ENCODE peak calls at places on chromosomes 2 and 18, in four cellular contexts. One of them, this sample, is unnamed.

GRCh38 chr18:9755110-9755509 is 47.0 kb downstream of the RAB31 start:
- DNase-seq in stimulated activated CD4-positive, alpha-beta T cell treated with anti-CD3 and anti-CD28 coated beads, TNF-alpha, amount 100 ng/mL, for 24 hours: no peak
- DNase-seq in NCI-H1105: no peak
- DNase-seq in A172: no peak
- DNase-seq in this sample: no peak

GRCh38 chr2:61887684-61888303 is 662 bp downstream of the CCT4 start:
- DNase-seq in stimulated activated CD4-positive, alpha-beta T cell treated with anti-CD3 and anti-CD28 coated beads, TNF-alpha, amount 100 ng/mL, for 24 hours: no peak
- DNase-seq in NCI-H1105: no peak
- DNase-seq in A172: peak
- DNase-seq in this sample: no peak

GRCh38 chr2:125397535-125398251 is 1258.3 kb upstream of the GYPC start:
- DNase-seq in stimulated activated CD4-positive, alpha-beta T cell treated with anti-CD3 and anti-CD28 coated beads, TNF-alpha, amount 100 ng/mL, for 24 hours: no peak
- DNase-seq in NCI-H1105: no peak
- DNase-seq in A172: no peak
- DNase-seq in this sample: no peak

GRCh38 chr2:145931836-145932352 is 1412.0 kb upstream of the ZEB2 start:
- DNase-seq in stimulated activated CD4-positive, alpha-beta T cell treated with anti-CD3 and anti-CD28 coated beads, TNF-alpha, amount 100 ng/mL, for 24 hours: no peak
- DNase-seq in NCI-H1105: peak
- DNase-seq in A172: no peak
- DNase-seq in this sample: no peak

GRCh38 chr18:46408334-46408987 is 248.6 kb downstream of the LOXHD1 start:
- DNase-seq in stimulated activated CD4-positive, alpha-beta T cell treated with anti-CD3 and anti-CD28 coated beads, TNF-alpha, amount 100 ng/mL, for 24 hours: no peak
- DNase-seq in NCI-H1105: no peak
- DNase-seq in A172: peak
- DNase-seq in this sample: no peak

GRCh38 chr2:239344857-239345216 is 56.0 kb downstream of the HDAC4 start:
- DNase-seq in stimulated activated CD4-positive, alpha-beta T cell treated with anti-CD3 and anti-CD28 coated beads, TNF-alpha, amount 100 ng/mL, for 24 hours: no peak
- DNase-seq in NCI-H1105: peak
- DNase-seq in A172: no peak
- DNase-seq in this sample: no peak

GRCh38 chr18:36389027-36389426 is 91.5 kb downstream of the FHOD3 start:
- DNase-seq in stimulated activated CD4-positive, alpha-beta T cell treated with anti-CD3 and anti-CD28 coated beads, TNF-alpha, amount 100 ng/mL, for 24 hours: no peak
- DNase-seq in NCI-H1105: no peak
- DNase-seq in A172: no peak
- DNase-seq in this sample: no peak

GRCh38 chr2:199951023-199951422 is 4.3 kb downstream of the TYW5 start:
- DNase-seq in stimulated activated CD4-positive, alpha-beta T cell treated with anti-CD3 and anti-CD28 coated beads, TNF-alpha, amount 100 ng/mL, for 24 hours: no peak
- DNase-seq in NCI-H1105: no peak
- DNase-seq in A172: no peak
- DNase-seq in this sample: no peak

GRCh38 chr2:121075641-121076500 is 209.1 kb downstream of the TFCP2L1 start:
- DNase-seq in stimulated activated CD4-positive, alpha-beta T cell treated with anti-CD3 and anti-CD28 coated beads, TNF-alpha, amount 100 ng/mL, for 24 hours: no peak
- DNase-seq in NCI-H1105: peak
- DNase-seq in A172: peak
- DNase-seq in this sample: peak

GRCh38 chr2:173571887-173572680 is 217.4 kb downstream of the CDCA7 start:
- DNase-seq in stimulated activated CD4-positive, alpha-beta T cell treated with anti-CD3 and anti-CD28 coated beads, TNF-alpha, amount 100 ng/mL, for 24 hours: no peak
- DNase-seq in NCI-H1105: no peak
- DNase-seq in A172: no peak
- DNase-seq in this sample: no peak

GRCh38 chr2:96102596-96103387 is 13.6 kb downstream of the ADRA2B start:
- DNase-seq in stimulated activated CD4-positive, alpha-beta T cell treated with anti-CD3 and anti-CD28 coated beads, TNF-alpha, amount 100 ng/mL, for 24 hours: no peak
- DNase-seq in NCI-H1105: no peak
- DNase-seq in A172: no peak
- DNase-seq in this sample: no peak

GRCh38 chr2:32680937-32681336 is 53.1 kb downstream of the TTC27 start:
- DNase-seq in stimulated activated CD4-positive, alpha-beta T cell treated with anti-CD3 and anti-CD28 coated beads, TNF-alpha, amount 100 ng/mL, for 24 hours: no peak
- DNase-seq in NCI-H1105: no peak
- DNase-seq in A172: no peak
- DNase-seq in this sample: no peak

GRCh38 chr2:240998706-240999000 is 235 bp downstream of the SNED1 start:
- DNase-seq in stimulated activated CD4-positive, alpha-beta T cell treated with anti-CD3 and anti-CD28 coated beads, TNF-alpha, amount 100 ng/mL, for 24 hours: no peak
- DNase-seq in NCI-H1105: no peak
- DNase-seq in A172: no peak
- DNase-seq in this sample: no peak

GRCh38 chr2:103823847-103824246 is 1030.1 kb upstream of the POU3F3 start:
- DNase-seq in stimulated activated CD4-positive, alpha-beta T cell treated with anti-CD3 and anti-CD28 coated beads, TNF-alpha, amount 100 ng/mL, for 24 hours: no peak
- DNase-seq in NCI-H1105: peak
- DNase-seq in A172: no peak
- DNase-seq in this sample: no peak

GRCh38 chr2:193024791-193025190 is 830.1 kb upstream of the TMEFF2 start:
- DNase-seq in stimulated activated CD4-positive, alpha-beta T cell treated with anti-CD3 and anti-CD28 coated beads, TNF-alpha, amount 100 ng/mL, for 24 hours: no peak
- DNase-seq in NCI-H1105: no peak
- DNase-seq in A172: no peak
- DNase-seq in this sample: no peak

GRCh38 chr18:72468011-72468710 is 76.0 kb downstream of the CBLN2 start:
- DNase-seq in stimulated activated CD4-positive, alpha-beta T cell treated with anti-CD3 and anti-CD28 coated beads, TNF-alpha, amount 100 ng/mL, for 24 hours: no peak
- DNase-seq in NCI-H1105: no peak
- DNase-seq in A172: no peak
- DNase-seq in this sample: no peak

GRCh38 chr18:64330976-64331375 is 182.1 kb upstream of the LINC00305 start:
- DNase-seq in stimulated activated CD4-positive, alpha-beta T cell treated with anti-CD3 and anti-CD28 coated beads, TNF-alpha, amount 100 ng/mL, for 24 hours: no peak
- DNase-seq in NCI-H1105: peak
- DNase-seq in A172: no peak
- DNase-seq in this sample: no peak

GRCh38 chr2:30026091-30027055 is 105.0 kb upstream of the ALK start:
- DNase-seq in stimulated activated CD4-positive, alpha-beta T cell treated with anti-CD3 and anti-CD28 coated beads, TNF-alpha, amount 100 ng/mL, for 24 hours: no peak
- DNase-seq in NCI-H1105: peak
- DNase-seq in A172: peak
- DNase-seq in this sample: peak

GRCh38 chr2:1405967-1406366 is 7.3 kb upstream of the TPO start:
- DNase-seq in stimulated activated CD4-positive, alpha-beta T cell treated with anti-CD3 and anti-CD28 coated beads, TNF-alpha, amount 100 ng/mL, for 24 hours: no peak
- DNase-seq in NCI-H1105: no peak
- DNase-seq in A172: no peak
- DNase-seq in this sample: no peak

GRCh38 chr18:62957885-62958472 is 242.6 kb downstream of the PHLPP1 start:
- DNase-seq in stimulated activated CD4-positive, alpha-beta T cell treated with anti-CD3 and anti-CD28 coated beads, TNF-alpha, amount 100 ng/mL, for 24 hours: peak
- DNase-seq in NCI-H1105: no peak
- DNase-seq in A172: peak
- DNase-seq in this sample: peak

GRCh38 chr18:62510744-62511143 is 12.1 kb upstream of the ZCCHC2 start:
- DNase-seq in stimulated activated CD4-positive, alpha-beta T cell treated with anti-CD3 and anti-CD28 coated beads, TNF-alpha, amount 100 ng/mL, for 24 hours: no peak
- DNase-seq in NCI-H1105: no peak
- DNase-seq in A172: no peak
- DNase-seq in this sample: peak

GRCh38 chr2:157559890-157560289 is 68.8 kb downstream of the ACVR1C start:
- DNase-seq in stimulated activated CD4-positive, alpha-beta T cell treated with anti-CD3 and anti-CD28 coated beads, TNF-alpha, amount 100 ng/mL, for 24 hours: no peak
- DNase-seq in NCI-H1105: no peak
- DNase-seq in A172: no peak
- DNase-seq in this sample: no peak

GRCh38 chr18:14174706-14175085 is 42.5 kb upstream of the ZNF519 start:
- DNase-seq in stimulated activated CD4-positive, alpha-beta T cell treated with anti-CD3 and anti-CD28 coated beads, TNF-alpha, amount 100 ng/mL, for 24 hours: no peak
- DNase-seq in NCI-H1105: no peak
- DNase-seq in A172: no peak
- DNase-seq in this sample: no peak

GRCh38 chr2:207317358-207317984 is 151.7 kb upstream of the KLF7 start:
- DNase-seq in stimulated activated CD4-positive, alpha-beta T cell treated with anti-CD3 and anti-CD28 coated beads, TNF-alpha, amount 100 ng/mL, for 24 hours: no peak
- DNase-seq in NCI-H1105: no peak
- DNase-seq in A172: no peak
- DNase-seq in this sample: no peak

GRCh38 chr2:113762377-113763118 is 6.1 kb upstream of the SLC35F5 start:
- DNase-seq in stimulated activated CD4-positive, alpha-beta T cell treated with anti-CD3 and anti-CD28 coated beads, TNF-alpha, amount 100 ng/mL, for 24 hours: no peak
- DNase-seq in NCI-H1105: no peak
- DNase-seq in A172: peak
- DNase-seq in this sample: no peak